ENCODE peak calls at places on chromosome 1, in ten cellular contexts. N is heart right ventricle; O is adrenal gland; V is fibroblast of the aortic adventitia; T is MCF 10A; X is AG09309; D is cardiac muscle cell; W is kidney; H is heart left ventricle; L is CD8-positive, alpha-beta T cell. P is an unnamed sample.

GRCh38 chr1:227944066-227944930 is 3.4 kb downstream of the WNT9A start:
- DNase-seq in N (peak; percentile 82), O (peak; percentile 11), V (peak; percentile 31), T (no peak), X (no peak), D (no peak), W (peak; percentile 48), H (peak; percentile 89), L (no peak), P (no peak)

GRCh38 chr1:111621050-111621449 is 1.5 kb downstream of the RAP1A start:
- DNase-seq in N (no peak), O (no peak), V (peak; percentile 13), T (peak; percentile 24), X (no peak), D (no peak), W (no peak), H (no peak), L (no peak), P (no peak)

GRCh38 chr1:177170756-177171535 is at the start of gene BRINP2:
- DNase-seq in N (peak; percentile 35), O (peak; percentile 81), V (peak; percentile 3), T (peak; percentile 43), X (no peak), D (peak; percentile 82), W (peak; percentile 76), H (peak; percentile 62), L (no peak), P (no peak)

GRCh38 chr1:113871597-113872113 is at the start of gene PTPN22:
- DNase-seq in N (peak; percentile 11), O (peak; percentile 52), V (peak; percentile 50), T (peak; percentile 45), X (no peak), D (no peak), W (no peak), H (no peak), L (peak; percentile 66), P (no peak)

GRCh38 chr1:208232639-208233038 is 11.5 kb downstream of the PLXNA2 start:
- DNase-seq in N (no peak), O (no peak), V (no peak), T (no peak), X (no peak), D (no peak), W (no peak), H (no peak), L (no peak), P (no peak)

GRCh38 chr1:28482138-28482537 is 23.7 kb upstream of the RCC1 start:
- DNase-seq in N (no peak), O (no peak), V (no peak), T (no peak), X (no peak), D (no peak), W (no peak), H (no peak), L (no peak), P (no peak)

GRCh38 chr1:232335751-232336274 is 294.1 kb downstream of the SIPA1L2 start:
- DNase-seq in N (no peak), O (no peak), V (no peak), T (no peak), X (no peak), D (no peak), W (no peak), H (no peak), L (no peak), P (no peak)

GRCh38 chr1:6497215-6497866 is 5.9 kb upstream of the PLEKHG5 start:
- DNase-seq in N (no peak), O (peak; percentile 73), V (peak; percentile 41), T (no peak), X (no peak), D (peak; percentile 86), W (peak; percentile 87), H (peak; percentile 68), L (peak; percentile 25), P (no peak)

DNA sequence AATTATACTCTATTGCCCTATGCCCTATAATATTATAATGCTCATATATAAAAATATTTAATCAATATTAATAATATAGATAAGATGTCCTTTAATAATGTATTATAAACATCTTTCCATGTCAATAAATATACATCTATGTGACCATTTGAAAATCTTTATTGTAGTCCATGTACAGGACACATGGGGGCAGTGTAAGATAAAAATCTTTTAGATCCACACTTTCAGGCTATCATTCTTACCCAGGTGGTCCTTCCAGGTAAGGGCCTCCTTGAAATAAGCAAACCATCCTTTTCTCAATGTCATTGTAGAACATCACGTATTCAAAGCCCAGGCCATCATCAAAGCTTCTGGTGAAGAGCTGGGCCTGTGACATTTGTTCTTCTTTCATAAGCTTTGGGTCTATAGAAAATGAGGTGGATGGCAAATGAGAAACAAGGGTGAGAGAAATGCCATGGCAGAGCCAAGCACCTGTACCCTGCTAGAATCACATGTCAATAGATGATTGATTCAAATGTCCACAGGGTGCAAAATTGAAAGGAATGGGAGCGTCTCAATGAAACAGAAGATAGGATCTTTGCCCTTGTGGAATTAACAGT is 20.2 kb downstream of the THEM4 start:
- DNase-seq in N (no peak), O (no peak), V (peak; percentile 30), T (peak; percentile 42), X (no peak), D (no peak), W (no peak), H (no peak), L (no peak), P (no peak)
- TF ChIP-seq CTCF in N (peak; percentile 42), O (peak; percentile 25), V (peak; percentile 35), T (peak; percentile 53), X (peak; percentile 35), D (peak; percentile 33), W (peak; percentile 37), H (peak; percentile 37), L (peak; percentile 53), P (peak; percentile 58)

GRCh38 chr1:215824245-215824644 is 257.1 kb downstream of the KCTD3 start:
- DNase-seq in N (no peak), O (no peak), V (peak; percentile 43), T (peak; percentile 32), X (no peak), D (peak; percentile 1), W (no peak), H (no peak), L (no peak), P (peak; percentile 21)
- TF ChIP-seq CTCF in N (no peak), O (no peak), V (peak; percentile 59), T (peak; percentile 64), X (peak; percentile 48), D (peak; percentile 44), W (no peak), H (no peak), L (no peak), P (peak; percentile 57)

GRCh38 chr1:22733643-22734042 is 23.0 kb downstream of the EPHB2 start:
- DNase-seq in N (no peak), O (no peak), V (no peak), T (no peak), X (no peak), D (no peak), W (no peak), H (no peak), L (no peak), P (no peak)

GRCh38 chr1:22729400-22729773 is 18.7 kb downstream of the EPHB2 start:
- DNase-seq in N (no peak), O (no peak), V (no peak), T (no peak), X (no peak), D (no peak), W (no peak), H (no peak), L (no peak), P (no peak)

GRCh38 chr1:22729921-22730320 is 19.3 kb downstream of the EPHB2 start:
- DNase-seq in N (no peak), O (no peak), V (no peak), T (no peak), X (no peak), D (no peak), W (no peak), H (no peak), L (no peak), P (no peak)

GRCh38 chr1:22728751-22729399 is 18.2 kb downstream of the EPHB2 start:
- DNase-seq in N (no peak), O (no peak), V (no peak), T (no peak), X (no peak), D (no peak), W (no peak), H (no peak), L (no peak), P (no peak)

DNA sequence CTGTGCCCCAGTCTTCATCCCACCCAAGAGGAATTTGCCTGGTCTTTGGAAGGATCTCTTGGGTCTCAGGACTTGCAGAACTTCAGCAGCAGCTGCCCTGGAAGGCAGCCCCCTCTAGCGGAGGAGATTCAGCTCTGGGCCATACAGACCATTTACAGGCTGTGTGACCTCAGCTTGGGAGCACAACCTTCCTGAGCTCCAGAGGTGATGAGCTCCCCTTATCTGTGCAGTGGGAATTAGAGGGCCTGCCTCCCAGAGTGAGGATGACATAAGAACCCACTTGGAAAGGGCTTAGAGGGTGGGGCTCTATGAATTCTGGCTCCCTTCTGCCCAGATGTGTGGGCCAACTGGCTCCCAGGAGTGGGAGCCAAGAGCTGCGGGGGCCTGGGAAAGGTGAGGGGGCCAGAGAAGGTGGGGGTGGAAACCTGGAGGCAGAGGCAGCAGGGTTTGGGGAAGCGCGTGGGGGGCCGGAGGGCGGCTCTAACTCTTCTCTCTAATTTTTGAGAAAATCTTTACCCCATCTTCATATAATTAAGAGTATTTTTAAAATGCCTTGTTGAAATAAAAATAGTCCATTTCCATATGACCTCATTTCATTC is 21.4 kb downstream of the EPHB2 start:
- DNase-seq in N (no peak), O (no peak), V (peak; percentile 63), T (no peak), X (no peak), D (no peak), W (no peak), H (no peak), L (no peak), P (no peak)
- TF ChIP-seq CTCF in N (no peak), O (no peak), V (peak; percentile 69), T (no peak), X (peak; percentile 57), D (peak; percentile 69), W (no peak), H (peak; percentile 25), L (no peak), P (no peak)

GRCh38 chr1:11596295-11596694 is 57.9 kb downstream of the FBXO2 start:
- DNase-seq in N (no peak), O (no peak), V (no peak), T (no peak), X (no peak), D (no peak), W (no peak), H (no peak), L (no peak), P (no peak)

GRCh38 chr1:11592752-11593151 is 61.5 kb downstream of the FBXO2 start:
- DNase-seq in N (no peak), O (no peak), V (no peak), T (no peak), X (no peak), D (no peak), W (no peak), H (no peak), L (no peak), P (no peak)

GRCh38 chr1:11594625-11595024 is 59.6 kb downstream of the FBXO2 start:
- DNase-seq in N (no peak), O (no peak), V (no peak), T (no peak), X (no peak), D (no peak), W (no peak), H (no peak), L (no peak), P (no peak)

GRCh38 chr1:11595287-11595686 is 58.9 kb downstream of the FBXO2 start:
- DNase-seq in N (peak; percentile 10), O (no peak), V (no peak), T (no peak), X (no peak), D (no peak), W (no peak), H (no peak), L (no peak), P (no peak)

DNA sequence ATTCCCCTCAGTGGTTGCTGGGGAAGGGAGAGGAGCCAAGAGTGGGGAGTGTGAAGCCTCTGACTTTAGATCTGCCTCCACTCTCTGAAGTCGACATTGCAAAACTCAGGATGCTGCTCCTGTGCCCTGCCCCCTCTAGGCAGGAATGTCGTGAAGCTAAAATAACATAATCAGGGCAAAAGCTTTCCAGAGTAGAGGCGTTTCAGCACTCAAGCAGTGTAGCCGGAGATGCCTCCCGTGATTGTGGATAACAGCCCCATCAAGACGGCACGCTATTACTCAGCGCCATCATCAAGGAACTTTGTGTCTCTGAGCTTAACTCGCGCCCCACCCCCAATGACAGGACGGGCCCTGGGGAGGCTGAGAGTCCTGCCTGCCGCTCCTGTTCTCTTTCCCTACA is 60.0 kb downstream of the FBXO2 start:
- DNase-seq in N (no peak), O (no peak), V (peak; percentile 26), T (no peak), X (peak; percentile 5), D (peak; percentile 67), W (no peak), H (peak; percentile 39), L (no peak), P (no peak)
- TF ChIP-seq CTCF in N (no peak), O (no peak), V (peak; percentile 26), T (no peak), X (peak; percentile 33), D (peak; percentile 45), W (no peak), H (peak; percentile 10), L (no peak), P (no peak)

P was measured in Calu3.